ENCODE peak calls at places on chromosomes 2 and 18, in four cellular contexts. O is cerebellum, I is kidney epithelial cell, F is GM13977. D is an unnamed sample.

GRCh38 chr2:158034198-158034831 is 67.4 kb upstream of the UPP2 start:
- DNase-seq in O (peak), I (peak), F (peak), D (peak)

GRCh38 chr18:52219102-52219501 is 120.9 kb upstream of the DCC start:
- DNase-seq in O (no peak), I (no peak), F (no peak), D (no peak)

GRCh38 chr2:61450144-61450543 is 20.7 kb downstream of the USP34 start:
- DNase-seq in O (no peak), I (no peak), F (no peak), D (peak)

GRCh38 chr2:2739231-2739795 is 408.2 kb upstream of the MYT1L start:
- DNase-seq in O (no peak), I (no peak), F (no peak), D (no peak)

GRCh38 chr2:25078171-25079049 is 36.5 kb downstream of the EFR3B start:
- DNase-seq in O (peak), I (peak), F (no peak), D (no peak)

GRCh38 chr2:136167721-136168470 is 49.9 kb upstream of the CXCR4 start:
- DNase-seq in O (no peak), I (no peak), F (no peak), D (no peak)

GRCh38 chr2:179825494-179825893 is 35.9 kb downstream of the ZNF385B start:
- DNase-seq in O (no peak), I (no peak), F (no peak), D (no peak)

GRCh38 chr2:8685697-8686358 is 4.0 kb downstream of the ID2 start:
- DNase-seq in O (peak), I (no peak), F (peak), D (peak)

GRCh38 chr2:230202430-230203109 is 17.2 kb downstream of the SP110 start:
- DNase-seq in O (no peak), I (no peak), F (peak), D (peak)

GRCh38 chr2:39570130-39570555 is 95.6 kb upstream of the TMEM178A start:
- DNase-seq in O (no peak), I (no peak), F (no peak), D (no peak)

GRCh38 chr2:127508621-127509034 is 17.7 kb downstream of the IWS1 start:
- DNase-seq in O (peak), I (peak), F (peak), D (no peak)

GRCh38 chr18:62992877-62993365 is 277.6 kb downstream of the PHLPP1 start:
- DNase-seq in O (no peak), I (no peak), F (no peak), D (no peak)

GRCh38 chr18:26482567-26482966 is 65.8 kb downstream of the KCTD1 start:
- DNase-seq in O (no peak), I (no peak), F (no peak), D (no peak)

GRCh38 chr2:74199871-74200305 is 1.5 kb downstream of the MTHFD2 start:
- DNase-seq in O (no peak), I (no peak), F (no peak), D (peak)

GRCh38 chr2:170488807-170489206 is 226.3 kb upstream of the SP5 start:
- DNase-seq in O (no peak), I (no peak), F (no peak), D (no peak)

GRCh38 chr2:233832414-233832813 is 21.9 kb downstream of the HJURP start:
- DNase-seq in O (no peak), I (no peak), F (no peak), D (no peak)

GRCh38 chr2:209496586-209496982 is 72.7 kb downstream of the MAP2 start:
- DNase-seq in O (no peak), I (no peak), F (no peak), D (no peak)

GRCh38 chr18:5909130-5909529 is 13.8 kb upstream of the TMEM200C start:
- DNase-seq in O (no peak), I (no peak), F (no peak), D (no peak)

GRCh38 chr18:71998547-71998946 is 545.6 kb downstream of the CBLN2 start:
- DNase-seq in O (no peak), I (no peak), F (no peak), D (no peak)

GRCh38 chr2:30348825-30349224 is 98.2 kb upstream of the LCLAT1 start:
- DNase-seq in O (no peak), I (no peak), F (no peak), D (no peak)

GRCh38 chr2:65265090-65266045 is 37.7 kb downstream of the ACTR2 start:
- DNase-seq in O (peak), I (peak), F (no peak), D (no peak)

GRCh38 chr18:6284300-6284699 is 130.4 kb downstream of the L3MBTL4 start:
- DNase-seq in O (no peak), I (no peak), F (no peak), D (no peak)

GRCh38 chr2:127022817-127023216 is 84.1 kb downstream of the BIN1 start:
- DNase-seq in O (no peak), I (no peak), F (no peak), D (no peak)

GRCh38 chr2:70977605-70978205 is 725 bp upstream of the ANKRD53 start:
- DNase-seq in O (no peak), I (peak), F (no peak), D (no peak)

GRCh38 chr2:10978112-10978670 is 66.5 kb downstream of the KCNF1 start:
- DNase-seq in O (no peak), I (no peak), F (no peak), D (no peak)

GRCh38 chr2:232216028-232216427 is 162.5 kb upstream of the ALPP start:
- DNase-seq in O (no peak), I (no peak), F (no peak), D (no peak)

GRCh38 chr2:169160926-169161481 is 91.6 kb downstream of the DHRS9 start:
- DNase-seq in O (no peak), I (no peak), F (no peak), D (no peak)

GRCh38 chr2:59034791-59035190 is 793.7 kb upstream of the FANCL start:
- DNase-seq in O (no peak), I (no peak), F (no peak), D (no peak)

GRCh38 chr2:152523091-152523490 is 188.1 kb downstream of the FMNL2 start:
- DNase-seq in O (no peak), I (no peak), F (no peak), D (no peak)

GRCh38 chr2:37323770-37324535 is 680 bp downstream of the PRKD3 start:
- DNase-seq in O (no peak), I (no peak), F (no peak), D (peak)

GRCh38 chr18:55579471-55579870 is 8.5 kb downstream of the TCF4 start:
- DNase-seq in O (no peak), I (no peak), F (no peak), D (no peak)

GRCh38 chr2:173159794-173160463 is 84.3 kb downstream of the MAP3K20 start:
- DNase-seq in O (no peak), I (peak), F (no peak), D (no peak)

GRCh38 chr2:37189452-37190153 is 1.1 kb upstream of the SULT6B1 start:
- DNase-seq in O (no peak), I (peak), F (no peak), D (no peak)

GRCh38 chr2:237453671-237454070 is 33.4 kb upstream of the MLPH start:
- DNase-seq in O (peak), I (no peak), F (no peak), D (no peak)

GRCh38 chr2:237873961-237874551 is 14.6 kb downstream of the RAMP1 start:
- DNase-seq in O (no peak), I (no peak), F (no peak), D (no peak)

GRCh38 chr2:18232731-18233438 is 327.6 kb downstream of the RDH14 start:
- DNase-seq in O (no peak), I (peak), F (no peak), D (no peak)

GRCh38 chr18:5518899-5519371 is 24.9 kb downstream of the EPB41L3 start:
- DNase-seq in O (no peak), I (no peak), F (no peak), D (no peak)

GRCh38 chr2:102235491-102235890 is 48.7 kb downstream of the IL1RL2 start:
- DNase-seq in O (no peak), I (no peak), F (no peak), D (no peak)

D was measured in GM10248.